ENCODE peak calls at places on chromosomes 16 and 17, in four cellular contexts. Z is GM12892, K is prostate gland, H is A549. V is an unnamed sample.

GRCh38 chr17:6304894-6305612 is 129.9 kb downstream of the AIPL1 start:
- DNase-seq in H (no peak), K (no peak), Z (no peak), V (no peak)

GRCh38 chr17:40915199-40915661 is 22.2 kb downstream of the KRT23 start:
- DNase-seq in Z (no peak), K (no peak), H (peak), V (no peak)

GRCh38 chr17:55116440-55116914 is 147.9 kb downstream of the STXBP4 start:
- DNase-seq in Z (no peak), H (no peak), K (no peak), V (no peak)

GRCh38 chr17:64707077-64707591 is 45.0 kb upstream of the SMURF2 start:
- DNase-seq in Z (no peak), H (peak), K (peak), V (no peak)

GRCh38 chr17:5800646-5801045 is 216.3 kb upstream of the NLRP1 start:
- DNase-seq in Z (no peak), H (no peak), K (peak), V (no peak)

GRCh38 chr17:82882715-82883446 is 43.1 kb upstream of the ZNF750 start:
- DNase-seq in Z (no peak), H (no peak), K (peak), V (no peak)

GRCh38 chr16:88688013-88688778 is 1.9 kb upstream of the SNAI3 start:
- DNase-seq in K (no peak), H (no peak), Z (no peak), V (no peak)

GRCh38 chr16:13429411-13429810 is 490.5 kb upstream of the ERCC4 start:
- DNase-seq in K (no peak), Z (no peak), H (no peak), V (no peak)

GRCh38 chr16:3498988-3499387 is 1.8 kb upstream of the CLUAP1 start:
- DNase-seq in H (no peak), Z (no peak), K (no peak), V (no peak)

GRCh38 chr17:4949321-4950074 is 1.2 kb upstream of the PFN1 start:
- DNase-seq in K (peak), Z (no peak), H (peak), V (peak)

GRCh38 chr17:9763643-9764042 is 27.7 kb downstream of the DHRS7C start:
- DNase-seq in K (no peak), H (peak), Z (no peak), V (no peak)

GRCh38 chr16:88479795-88480760 is 27.0 kb downstream of the ZFPM1 start:
- DNase-seq in H (no peak), K (no peak), Z (no peak), V (no peak)

GRCh38 chr16:68503334-68503733 is 35.8 kb upstream of the ZFP90 start:
- DNase-seq in H (no peak), Z (no peak), K (no peak), V (no peak)

GRCh38 chr17:47225911-47226688 is 17.0 kb downstream of the MYL4 start:
- DNase-seq in K (no peak), H (no peak), Z (no peak), V (no peak)

GRCh38 chr17:74245145-74245817 is 28.8 kb upstream of the DNAI2 start:
- DNase-seq in K (no peak), Z (no peak), H (no peak), V (no peak)

GRCh38 chr17:38605230-38605851 is 411 bp downstream of the SRCIN1 start:
- DNase-seq in H (no peak), K (no peak), Z (peak), V (no peak)

GRCh38 chr17:38604479-38605229 is 1.1 kb downstream of the SRCIN1 start:
- DNase-seq in Z (no peak), K (no peak), H (peak), V (no peak)

GRCh38 chr17:38605852-38606645 is at the start of gene SRCIN1:
- DNase-seq in H (peak), K (peak), Z (peak), V (peak)

GRCh38 chr17:38608648-38609047 is 2.9 kb upstream of the SRCIN1 start:
- DNase-seq in K (peak), Z (no peak), H (no peak), V (no peak)

GRCh38 chr17:38606646-38607611 is 1.2 kb upstream of the SRCIN1 start:
- DNase-seq in Z (no peak), K (peak), H (no peak), V (no peak)
- TF ChIP-seq POLR2A in Z (no peak), K (no peak), H (no peak), V (no peak)

GRCh38 chr16:83952940-83953795 is at the start of gene OSGIN1:
- DNase-seq in Z (peak), K (peak), H (peak), V (peak)
- TF ChIP-seq POLR2A in Z (no peak), K (peak), H (peak), V (no peak)

GRCh38 chr16:84232969-84233368 is 6.8 kb downstream of the KCNG4 start:
- DNase-seq in H (no peak), K (no peak), Z (no peak), V (no peak)
- TF ChIP-seq POLR2A in H (no peak), K (no peak), Z (no peak), V (no peak)

GRCh38 chr16:31135535-31136286 is at the start of gene PRSS8:
- DNase-seq in K (peak), H (no peak), Z (no peak), V (no peak)
- TF ChIP-seq POLR2A in K (peak), H (no peak), Z (no peak), V (no peak)